ENCODE peak calls at places on chromosomes 6 and 20, in four cellular contexts. One of them, this sample, is unnamed.

GRCh38 chr6:148324297-148325007 is 18.2 kb upstream of the SASH1 start:
- DNase-seq in transverse colon: no peak
- DNase-seq in sigmoid colon: no peak
- DNase-seq in adrenal gland: peak; percentile 22
- DNase-seq in this sample: no peak

GRCh38 chr6:31850765-31851484 is 11.7 kb downstream of the NEU1 start:
- DNase-seq in transverse colon: no peak
- DNase-seq in sigmoid colon: no peak
- DNase-seq in adrenal gland: no peak
- DNase-seq in this sample: no peak

GRCh38 chr6:15518057-15518456 is 144.8 kb downstream of the DTNBP1 start:
- DNase-seq in transverse colon: no peak
- DNase-seq in sigmoid colon: peak; percentile 25
- DNase-seq in adrenal gland: no peak
- DNase-seq in this sample: peak; percentile 51

GRCh38 chr6:99011151-99011550 is 63.4 kb upstream of the FBXL4 start:
- DNase-seq in transverse colon: no peak
- DNase-seq in sigmoid colon: no peak
- DNase-seq in adrenal gland: no peak
- DNase-seq in this sample: no peak

GRCh38 chr6:43858161-43859153 is 88.4 kb downstream of the VEGFA start:
- DNase-seq in transverse colon: no peak
- DNase-seq in sigmoid colon: no peak
- DNase-seq in adrenal gland: no peak
- DNase-seq in this sample: no peak

GRCh38 chr6:38337819-38338465 is 301.8 kb downstream of the BTBD9 start:
- DNase-seq in transverse colon: no peak
- DNase-seq in sigmoid colon: no peak
- DNase-seq in adrenal gland: no peak
- DNase-seq in this sample: no peak

GRCh38 chr6:41966961-41967311 is 25.3 kb upstream of the CCND3 start:
- DNase-seq in transverse colon: no peak
- DNase-seq in sigmoid colon: peak; percentile 2
- DNase-seq in adrenal gland: no peak
- DNase-seq in this sample: no peak

GRCh38 chr6:56821005-56821432 is 133.9 kb upstream of the BEND6 start:
- DNase-seq in transverse colon: no peak
- DNase-seq in sigmoid colon: no peak
- DNase-seq in adrenal gland: no peak
- DNase-seq in this sample: no peak

GRCh38 chr20:3716195-3716834 is 3.9 kb upstream of the SIGLEC1 start:
- DNase-seq in transverse colon: no peak
- DNase-seq in sigmoid colon: peak; percentile 73
- DNase-seq in adrenal gland: no peak
- DNase-seq in this sample: no peak

GRCh38 chr6:34438705-34439104 is 12.8 kb upstream of the RPS10 start:
- DNase-seq in transverse colon: no peak
- DNase-seq in sigmoid colon: no peak
- DNase-seq in adrenal gland: no peak
- DNase-seq in this sample: no peak

GRCh38 chr20:48910360-48910781 is 11.1 kb upstream of the ARFGEF2 start:
- DNase-seq in transverse colon: no peak
- DNase-seq in sigmoid colon: no peak
- DNase-seq in adrenal gland: no peak
- DNase-seq in this sample: no peak

GRCh38 chr6:113671440-113671839 is 185.7 kb upstream of the MARCKS start:
- DNase-seq in transverse colon: no peak
- DNase-seq in sigmoid colon: no peak
- DNase-seq in adrenal gland: no peak
- DNase-seq in this sample: no peak

GRCh38 chr20:21202284-21202683 is 76.4 kb downstream of the KIZ start:
- DNase-seq in transverse colon: no peak
- DNase-seq in sigmoid colon: no peak
- DNase-seq in adrenal gland: peak; percentile 18
- DNase-seq in this sample: no peak

GRCh38 chr6:152273638-152274037 is 363.5 kb downstream of the SYNE1 start:
- DNase-seq in transverse colon: no peak
- DNase-seq in sigmoid colon: no peak
- DNase-seq in adrenal gland: peak; percentile 29
- DNase-seq in this sample: no peak

GRCh38 chr6:126553856-126554255 is 213.9 kb downstream of the CENPW start:
- DNase-seq in transverse colon: no peak
- DNase-seq in sigmoid colon: no peak
- DNase-seq in adrenal gland: no peak
- DNase-seq in this sample: no peak

GRCh38 chr20:31707994-31708744 is 14.5 kb downstream of the BCL2L1 start:
- DNase-seq in transverse colon: peak; percentile 83
- DNase-seq in sigmoid colon: peak; percentile 81
- DNase-seq in adrenal gland: peak; percentile 57
- DNase-seq in this sample: peak; percentile 71

GRCh38 chr6:160029525-160029924 is 60.6 kb downstream of the IGF2R start:
- DNase-seq in transverse colon: no peak
- DNase-seq in sigmoid colon: no peak
- DNase-seq in adrenal gland: no peak
- DNase-seq in this sample: no peak

GRCh38 chr6:162907876-162908481 is 180.2 kb downstream of the PACRG start:
- DNase-seq in transverse colon: no peak
- DNase-seq in sigmoid colon: no peak
- DNase-seq in adrenal gland: no peak
- DNase-seq in this sample: no peak

GRCh38 chr6:99802396-99803031 is 191.5 kb downstream of the MCHR2 start:
- DNase-seq in transverse colon: no peak
- DNase-seq in sigmoid colon: no peak
- DNase-seq in adrenal gland: no peak
- DNase-seq in this sample: no peak

GRCh38 chr6:119243037-119243436 is 106.5 kb downstream of the MAN1A1 start:
- DNase-seq in transverse colon: no peak
- DNase-seq in sigmoid colon: no peak
- DNase-seq in adrenal gland: no peak
- DNase-seq in this sample: no peak
- TF ChIP-seq POLR2A in transverse colon: no peak
- TF ChIP-seq POLR2A in sigmoid colon: no peak
- TF ChIP-seq POLR2A in adrenal gland: no peak
- TF ChIP-seq POLR2A in this sample: no peak

GRCh38 chr20:638579-638978 is 14.4 kb downstream of the SRXN1 start:
- DNase-seq in transverse colon: no peak
- DNase-seq in sigmoid colon: no peak
- DNase-seq in adrenal gland: no peak
- DNase-seq in this sample: no peak
- TF ChIP-seq POLR2A in transverse colon: no peak
- TF ChIP-seq POLR2A in sigmoid colon: no peak
- TF ChIP-seq POLR2A in adrenal gland: no peak
- TF ChIP-seq POLR2A in this sample: no peak

GRCh38 chr20:53752583-53752970 is 158.9 kb upstream of the ZNF217 start:
- DNase-seq in transverse colon: no peak
- DNase-seq in sigmoid colon: no peak
- DNase-seq in adrenal gland: no peak
- DNase-seq in this sample: no peak
- TF ChIP-seq POLR2A in transverse colon: no peak
- TF ChIP-seq POLR2A in sigmoid colon: no peak
- TF ChIP-seq POLR2A in adrenal gland: no peak
- TF ChIP-seq POLR2A in this sample: no peak

GRCh38 chr6:156795825-156796224 is 18.6 kb downstream of the ARID1B start:
- DNase-seq in transverse colon: no peak
- DNase-seq in sigmoid colon: no peak
- DNase-seq in adrenal gland: no peak
- DNase-seq in this sample: no peak
- TF ChIP-seq POLR2A in transverse colon: no peak
- TF ChIP-seq POLR2A in sigmoid colon: no peak
- TF ChIP-seq POLR2A in adrenal gland: no peak
- TF ChIP-seq POLR2A in this sample: no peak

DNA sequence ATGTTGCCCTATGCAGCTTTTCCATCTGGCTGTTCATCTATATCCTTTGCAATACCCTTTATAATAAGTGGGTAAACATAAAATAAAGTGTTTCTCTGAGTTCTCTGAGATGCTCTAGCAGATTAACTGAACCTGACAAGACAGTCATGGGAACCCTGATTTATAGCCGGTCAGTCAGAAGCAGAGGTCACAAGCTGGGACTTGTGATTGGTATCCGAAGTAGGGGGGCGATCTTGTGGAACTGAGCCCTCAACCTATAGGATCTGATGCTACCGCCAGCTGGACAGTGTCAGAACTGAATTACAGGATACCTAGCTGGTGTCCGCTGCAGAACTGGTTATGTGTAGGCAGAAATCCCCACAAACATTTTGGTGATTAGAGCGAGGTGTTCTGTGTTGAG is 39.0 kb downstream of the SLC17A5 start:
- DNase-seq in transverse colon: no peak
- DNase-seq in sigmoid colon: no peak
- DNase-seq in adrenal gland: no peak
- DNase-seq in this sample: no peak
- TF ChIP-seq POLR2A in transverse colon: no peak
- TF ChIP-seq POLR2A in sigmoid colon: no peak
- TF ChIP-seq POLR2A in adrenal gland: no peak
- TF ChIP-seq POLR2A in this sample: no peak

GRCh38 chr20:62142252-62143117 is 709 bp downstream of the PSMA7 start:
- DNase-seq in transverse colon: peak; percentile 36
- DNase-seq in sigmoid colon: no peak
- DNase-seq in adrenal gland: no peak
- DNase-seq in this sample: peak; percentile 88

GRCh38 chr20:62146019-62146755 is 2.6 kb downstream of the SS18L1 start:
- DNase-seq in transverse colon: no peak
- DNase-seq in sigmoid colon: no peak
- DNase-seq in adrenal gland: no peak
- DNase-seq in this sample: no peak

GRCh38 chr20:62145688-62146018 is 2.1 kb downstream of the SS18L1 start:
- DNase-seq in transverse colon: no peak
- DNase-seq in sigmoid colon: no peak
- DNase-seq in adrenal gland: no peak
- DNase-seq in this sample: no peak

GRCh38 chr20:62143118-62143975 is at the start of the genes PSMA7 and SS18L1:
- DNase-seq in transverse colon: peak; percentile 89
- DNase-seq in sigmoid colon: peak; percentile 93
- DNase-seq in adrenal gland: peak; percentile 81
- DNase-seq in this sample: peak; percentile 97

GRCh38 chr20:62143976-62144825 is 632 bp downstream of the SS18L1 start:
- DNase-seq in transverse colon: peak; percentile 62
- DNase-seq in sigmoid colon: peak; percentile 80
- DNase-seq in adrenal gland: peak; percentile 57
- DNase-seq in this sample: peak; percentile 91
- TF ChIP-seq POLR2A in transverse colon: no peak
- TF ChIP-seq POLR2A in sigmoid colon: peak; percentile 40
- TF ChIP-seq POLR2A in adrenal gland: no peak
- TF ChIP-seq POLR2A in this sample: no peak

DNA sequence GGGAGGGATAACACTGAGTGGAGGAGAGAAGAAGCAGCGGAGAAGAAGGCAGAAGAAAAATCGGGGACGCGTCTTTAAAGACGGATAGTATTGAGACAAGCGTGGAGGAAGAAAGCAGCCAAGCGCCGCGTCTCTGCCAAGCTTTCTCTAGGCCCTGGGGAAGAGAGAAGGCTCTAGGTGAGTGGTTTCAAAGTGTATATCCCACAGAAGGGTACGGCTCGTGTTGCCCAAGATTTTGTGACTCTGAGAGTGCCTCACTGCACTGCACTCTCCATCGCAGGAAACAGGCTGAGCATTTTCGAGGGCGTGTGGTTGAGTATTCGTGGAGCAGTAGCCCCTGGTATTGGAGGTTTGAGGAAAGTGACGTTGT is 185.4 kb downstream of the TRIM27 start:
- DNase-seq in transverse colon: no peak
- DNase-seq in sigmoid colon: no peak
- DNase-seq in adrenal gland: no peak
- DNase-seq in this sample: no peak
- TF ChIP-seq POLR2A in transverse colon: no peak
- TF ChIP-seq POLR2A in sigmoid colon: no peak
- TF ChIP-seq POLR2A in adrenal gland: no peak
- TF ChIP-seq POLR2A in this sample: no peak